ENCODE peak calls at places on chromosomes 1 and 21, in four cellular contexts. One of them, this sample, is unnamed.

GRCh38 chr1:160124709-160125478 is 9.3 kb downstream of the ATP1A2 start:
- DNase-seq in mesendoderm: peak
- DNase-seq in stimulated activated CD8-positive, alpha-beta memory T cell treated with anti-CD3 and anti-CD28 coated beads, Interleukin-15, amount 100 ng/mL, for 24 hours: no peak
- DNase-seq in activated CD4-positive, alpha-beta T cell treated with anti-CD3 and anti-CD28 coated beads for 1 hour: no peak
- DNase-seq in this sample: peak

GRCh38 chr1:2837823-2838222 is 36.3 kb upstream of the TTC34 start:
- DNase-seq in activated CD4-positive, alpha-beta T cell treated with anti-CD3 and anti-CD28 coated beads for 1 hour: no peak
- DNase-seq in mesendoderm: no peak
- DNase-seq in stimulated activated CD8-positive, alpha-beta memory T cell treated with anti-CD3 and anti-CD28 coated beads, Interleukin-15, amount 100 ng/mL, for 24 hours: no peak
- DNase-seq in this sample: no peak

GRCh38 chr1:79741720-79742421 is 735.3 kb upstream of the ADGRL4 start:
- DNase-seq in stimulated activated CD8-positive, alpha-beta memory T cell treated with anti-CD3 and anti-CD28 coated beads, Interleukin-15, amount 100 ng/mL, for 24 hours: no peak
- DNase-seq in activated CD4-positive, alpha-beta T cell treated with anti-CD3 and anti-CD28 coated beads for 1 hour: no peak
- DNase-seq in mesendoderm: no peak
- DNase-seq in this sample: no peak

GRCh38 chr1:206112600-206113301 is 4.4 kb downstream of the AVPR1B start:
- DNase-seq in mesendoderm: no peak
- DNase-seq in activated CD4-positive, alpha-beta T cell treated with anti-CD3 and anti-CD28 coated beads for 1 hour: no peak
- DNase-seq in stimulated activated CD8-positive, alpha-beta memory T cell treated with anti-CD3 and anti-CD28 coated beads, Interleukin-15, amount 100 ng/mL, for 24 hours: no peak
- DNase-seq in this sample: no peak

GRCh38 chr1:246064891-246065290 is 442.2 kb downstream of the SMYD3 start:
- DNase-seq in mesendoderm: no peak
- DNase-seq in activated CD4-positive, alpha-beta T cell treated with anti-CD3 and anti-CD28 coated beads for 1 hour: no peak
- DNase-seq in stimulated activated CD8-positive, alpha-beta memory T cell treated with anti-CD3 and anti-CD28 coated beads, Interleukin-15, amount 100 ng/mL, for 24 hours: no peak
- DNase-seq in this sample: no peak

GRCh38 chr1:113003751-113004690 is 48.0 kb upstream of the SLC16A1 start:
- DNase-seq in activated CD4-positive, alpha-beta T cell treated with anti-CD3 and anti-CD28 coated beads for 1 hour: no peak
- DNase-seq in stimulated activated CD8-positive, alpha-beta memory T cell treated with anti-CD3 and anti-CD28 coated beads, Interleukin-15, amount 100 ng/mL, for 24 hours: no peak
- DNase-seq in mesendoderm: no peak
- DNase-seq in this sample: no peak

GRCh38 chr1:19222979-19223824 is 13.1 kb upstream of the UBR4 start:
- DNase-seq in stimulated activated CD8-positive, alpha-beta memory T cell treated with anti-CD3 and anti-CD28 coated beads, Interleukin-15, amount 100 ng/mL, for 24 hours: no peak
- DNase-seq in activated CD4-positive, alpha-beta T cell treated with anti-CD3 and anti-CD28 coated beads for 1 hour: no peak
- DNase-seq in mesendoderm: no peak
- DNase-seq in this sample: no peak

GRCh38 chr1:21944261-21945074 is 7.4 kb upstream of the HSPG2 start:
- DNase-seq in mesendoderm: peak
- DNase-seq in activated CD4-positive, alpha-beta T cell treated with anti-CD3 and anti-CD28 coated beads for 1 hour: no peak
- DNase-seq in stimulated activated CD8-positive, alpha-beta memory T cell treated with anti-CD3 and anti-CD28 coated beads, Interleukin-15, amount 100 ng/mL, for 24 hours: no peak
- DNase-seq in this sample: peak

GRCh38 chr1:201170533-201171062 is 16.3 kb upstream of the TMEM9 start:
- DNase-seq in stimulated activated CD8-positive, alpha-beta memory T cell treated with anti-CD3 and anti-CD28 coated beads, Interleukin-15, amount 100 ng/mL, for 24 hours: peak
- DNase-seq in activated CD4-positive, alpha-beta T cell treated with anti-CD3 and anti-CD28 coated beads for 1 hour: peak
- DNase-seq in mesendoderm: peak
- DNase-seq in this sample: peak

GRCh38 chr21:43578677-43579313 is 80.5 kb downstream of the HSF2BP start:
- DNase-seq in activated CD4-positive, alpha-beta T cell treated with anti-CD3 and anti-CD28 coated beads for 1 hour: no peak
- DNase-seq in stimulated activated CD8-positive, alpha-beta memory T cell treated with anti-CD3 and anti-CD28 coated beads, Interleukin-15, amount 100 ng/mL, for 24 hours: no peak
- DNase-seq in mesendoderm: no peak
- DNase-seq in this sample: no peak

GRCh38 chr21:30194701-30195299 is 21.1 kb downstream of the CLDN8 start:
- DNase-seq in mesendoderm: peak
- DNase-seq in activated CD4-positive, alpha-beta T cell treated with anti-CD3 and anti-CD28 coated beads for 1 hour: no peak
- DNase-seq in stimulated activated CD8-positive, alpha-beta memory T cell treated with anti-CD3 and anti-CD28 coated beads, Interleukin-15, amount 100 ng/mL, for 24 hours: no peak
- DNase-seq in this sample: peak

GRCh38 chr1:174273766-174274165 is 114.4 kb downstream of the RABGAP1L start:
- DNase-seq in stimulated activated CD8-positive, alpha-beta memory T cell treated with anti-CD3 and anti-CD28 coated beads, Interleukin-15, amount 100 ng/mL, for 24 hours: no peak
- DNase-seq in mesendoderm: no peak
- DNase-seq in activated CD4-positive, alpha-beta T cell treated with anti-CD3 and anti-CD28 coated beads for 1 hour: no peak
- DNase-seq in this sample: no peak

GRCh38 chr21:38887062-38887686 is 81.4 kb downstream of the ETS2 start:
- DNase-seq in activated CD4-positive, alpha-beta T cell treated with anti-CD3 and anti-CD28 coated beads for 1 hour: no peak
- DNase-seq in stimulated activated CD8-positive, alpha-beta memory T cell treated with anti-CD3 and anti-CD28 coated beads, Interleukin-15, amount 100 ng/mL, for 24 hours: no peak
- DNase-seq in mesendoderm: no peak
- DNase-seq in this sample: no peak

GRCh38 chr1:161206411-161207140 is 4.4 kb downstream of the NDUFS2 start:
- DNase-seq in activated CD4-positive, alpha-beta T cell treated with anti-CD3 and anti-CD28 coated beads for 1 hour: no peak
- DNase-seq in mesendoderm: no peak
- DNase-seq in stimulated activated CD8-positive, alpha-beta memory T cell treated with anti-CD3 and anti-CD28 coated beads, Interleukin-15, amount 100 ng/mL, for 24 hours: no peak
- DNase-seq in this sample: no peak

GRCh38 chr1:116382321-116382720 is 9.3 kb downstream of the ATP1A1 start:
- DNase-seq in mesendoderm: peak
- DNase-seq in stimulated activated CD8-positive, alpha-beta memory T cell treated with anti-CD3 and anti-CD28 coated beads, Interleukin-15, amount 100 ng/mL, for 24 hours: no peak
- DNase-seq in activated CD4-positive, alpha-beta T cell treated with anti-CD3 and anti-CD28 coated beads for 1 hour: no peak
- DNase-seq in this sample: no peak

GRCh38 chr1:213724640-213725536 is 262.9 kb upstream of the PROX1 start:
- DNase-seq in mesendoderm: no peak
- DNase-seq in stimulated activated CD8-positive, alpha-beta memory T cell treated with anti-CD3 and anti-CD28 coated beads, Interleukin-15, amount 100 ng/mL, for 24 hours: no peak
- DNase-seq in activated CD4-positive, alpha-beta T cell treated with anti-CD3 and anti-CD28 coated beads for 1 hour: no peak
- DNase-seq in this sample: no peak

GRCh38 chr1:41380195-41380594 is 19.0 kb downstream of the FOXO6 start:
- DNase-seq in stimulated activated CD8-positive, alpha-beta memory T cell treated with anti-CD3 and anti-CD28 coated beads, Interleukin-15, amount 100 ng/mL, for 24 hours: no peak
- DNase-seq in activated CD4-positive, alpha-beta T cell treated with anti-CD3 and anti-CD28 coated beads for 1 hour: no peak
- DNase-seq in mesendoderm: no peak
- DNase-seq in this sample: no peak

GRCh38 chr1:13517193-13517812 is 3.5 kb upstream of the LRRC38 start:
- DNase-seq in activated CD4-positive, alpha-beta T cell treated with anti-CD3 and anti-CD28 coated beads for 1 hour: no peak
- DNase-seq in mesendoderm: peak
- DNase-seq in stimulated activated CD8-positive, alpha-beta memory T cell treated with anti-CD3 and anti-CD28 coated beads, Interleukin-15, amount 100 ng/mL, for 24 hours: no peak
- DNase-seq in this sample: peak

GRCh38 chr1:94746635-94747525 is 73.3 kb upstream of the SLC44A3 start:
- DNase-seq in activated CD4-positive, alpha-beta T cell treated with anti-CD3 and anti-CD28 coated beads for 1 hour: no peak
- DNase-seq in mesendoderm: no peak
- DNase-seq in stimulated activated CD8-positive, alpha-beta memory T cell treated with anti-CD3 and anti-CD28 coated beads, Interleukin-15, amount 100 ng/mL, for 24 hours: no peak
- DNase-seq in this sample: no peak

GRCh38 chr1:205313681-205314308 is 7.8 kb downstream of the NUAK2 start:
- DNase-seq in activated CD4-positive, alpha-beta T cell treated with anti-CD3 and anti-CD28 coated beads for 1 hour: no peak
- DNase-seq in mesendoderm: peak
- DNase-seq in stimulated activated CD8-positive, alpha-beta memory T cell treated with anti-CD3 and anti-CD28 coated beads, Interleukin-15, amount 100 ng/mL, for 24 hours: no peak
- DNase-seq in this sample: peak

GRCh38 chr21:15815285-15815684 is 85.5 kb downstream of the USP25 start:
- DNase-seq in stimulated activated CD8-positive, alpha-beta memory T cell treated with anti-CD3 and anti-CD28 coated beads, Interleukin-15, amount 100 ng/mL, for 24 hours: no peak
- DNase-seq in mesendoderm: peak
- DNase-seq in activated CD4-positive, alpha-beta T cell treated with anti-CD3 and anti-CD28 coated beads for 1 hour: no peak
- DNase-seq in this sample: no peak

This sample was measured in endodermal cell.